ENCODE peak calls at places on chromosomes 7 and 10, in four cellular contexts. A, L, C and T are unnamed samples.
A peak's percentile ranks its signal among the peaks of the same experiment; 100 is the strongest.

GRCh38 chr10:33248638-33249037 is 85.8 kb downstream of the NRP1 start:
- DNase-seq in C (peak; percentile 62), A (no peak), L (no peak), T (peak; percentile 34)

GRCh38 chr7:157432957-157433576 is 96.3 kb downstream of the DNAJB6 start:
- DNase-seq in C (peak; percentile 66), A (peak; percentile 70), L (peak; percentile 38), T (peak; percentile 72)

GRCh38 chr7:152848026-152848425 is 88.5 kb downstream of the ACTR3B start:
- DNase-seq in A (no peak), L (no peak), C (no peak), T (no peak)

GRCh38 chr7:24882989-24883631 is 96.9 kb downstream of the OSBPL3 start:
- DNase-seq in L (no peak), C (peak; percentile 60), A (no peak), T (peak; percentile 77)

GRCh38 chr10:32144817-32145688 is 88.8 kb upstream of the KIF5B start:
- DNase-seq in L (no peak), C (no peak), A (no peak), T (no peak)

GRCh38 chr7:15780271-15780670 is 93.8 kb upstream of the MEOX2 start:
- DNase-seq in A (no peak), L (peak; percentile 50), C (peak; percentile 29), T (no peak)

GRCh38 chr7:47036909-47037308 is 545.0 kb downstream of the TNS3 start:
- DNase-seq in C (no peak), A (no peak), L (no peak), T (no peak)

GRCh38 chr10:71090330-71090729 is 122.0 kb upstream of the UNC5B start:
- DNase-seq in L (no peak), A (no peak), C (no peak), T (peak; percentile 5)

GRCh38 chr10:27743736-27744477 is 1.7 kb downstream of the MKX start:
- DNase-seq in C (peak; percentile 63), A (peak; percentile 21), L (no peak), T (peak; percentile 21)

GRCh38 chr7:102273749-102274712 is 12.6 kb upstream of the SH2B2 start:
- DNase-seq in C (peak; percentile 23), L (no peak), A (no peak), T (peak; percentile 68)

GRCh38 chr10:43106256-43107091 is 29.6 kb downstream of the RET start:
- DNase-seq in A (no peak), L (no peak), C (no peak), T (no peak)

GRCh38 chr10:87544750-87545149 is 40.1 kb downstream of the MINPP1 start:
- DNase-seq in C (peak; percentile 39), L (no peak), A (no peak), T (no peak)

GRCh38 chr10:129605266-129605985 is 138.4 kb downstream of the MGMT start:
- DNase-seq in L (no peak), C (no peak), A (no peak), T (no peak)

GRCh38 chr7:148747274-148747673 is 48.6 kb downstream of the CUL1 start:
- DNase-seq in C (no peak), L (no peak), A (no peak), T (no peak)

GRCh38 chr7:362416-363096 is 72.6 kb downstream of the FOXL3 start:
- DNase-seq in L (no peak), A (peak; percentile 6), C (no peak), T (no peak)

GRCh38 chr10:72039377-72039776 is 49.0 kb downstream of the SPOCK2 start:
- DNase-seq in A (no peak), C (no peak), L (no peak), T (no peak)

GRCh38 chr10:121988361-121989324 is at the start of gene TACC2:
- DNase-seq in L (no peak), A (no peak), C (no peak), T (no peak)

GRCh38 chr7:141484907-141485306 is 66.3 kb upstream of the AGK start:
- DNase-seq in A (no peak), C (no peak), L (no peak), T (no peak)

GRCh38 chr10:13773496-13774170 is 186.9 kb downstream of the PRPF18 start:
- DNase-seq in C (no peak), A (no peak), L (no peak), T (no peak)

GRCh38 chr7:142485617-142486226 is 227.9 kb upstream of the PRSS58 start:
- DNase-seq in A (no peak), C (no peak), L (peak; percentile 36), T (peak; percentile 21)

GRCh38 chr10:62548686-62549085 is 174.5 kb downstream of the ZNF365 start:
- DNase-seq in A (no peak), L (no peak), C (no peak), T (no peak)

GRCh38 chr7:70586822-70587221 is 545.1 kb upstream of the GALNT17 start:
- DNase-seq in C (peak; percentile 55), A (no peak), L (no peak), T (peak; percentile 64)

GRCh38 chr7:132861424-132861823 is 220.5 kb downstream of the CHCHD3 start:
- DNase-seq in C (no peak), L (no peak), A (no peak), T (no peak)

GRCh38 chr7:85851571-85852193 is 664.8 kb upstream of the SEMA3D start:
- DNase-seq in C (peak; percentile 75), L (no peak), A (no peak), T (peak; percentile 30)

GRCh38 chr10:80454526-80455460 is 683 bp downstream of the TSPAN14 start:
- DNase-seq in C (peak; percentile 70), A (peak; percentile 63), L (peak; percentile 44), T (peak; percentile 55)

GRCh38 chr7:93921607-93922446 is at the start of gene GNG11:
- DNase-seq in L (peak; percentile 72), A (peak; percentile 71), C (peak; percentile 88), T (peak; percentile 83)

GRCh38 chr7:2633538-2634264 is 1.9 kb downstream of the TTYH3 start:
- DNase-seq in A (peak; percentile 61), L (no peak), C (peak; percentile 95), T (peak; percentile 88)

GRCh38 chr10:84510121-84510520 is 181.7 kb downstream of the CCSER2 start:
- DNase-seq in A (no peak), L (no peak), C (peak; percentile 48), T (no peak)

GRCh38 chr10:24299587-24300258 is 90.8 kb downstream of the KIAA1217 start:
- DNase-seq in A (no peak), L (no peak), C (peak; percentile 4), T (no peak)

GRCh38 chr7:37282927-37283326 is 165.7 kb downstream of the ELMO1 start:
- DNase-seq in L (no peak), A (no peak), C (no peak), T (no peak)

GRCh38 chr10:84632866-84633265 is 304.5 kb downstream of the CCSER2 start:
- DNase-seq in L (no peak), A (no peak), C (no peak), T (no peak)

GRCh38 chr7:112080974-112081373 is 125.2 kb downstream of the DOCK4 start:
- DNase-seq in C (no peak), A (no peak), L (peak; percentile 19), T (no peak)

GRCh38 chr10:34723746-34724145 is 91.3 kb downstream of the PARD3 start:
- DNase-seq in L (peak; percentile 26), A (no peak), C (peak; percentile 73), T (peak; percentile 70)